ENCODE peak calls at places on chromosomes 4 and X, in four cellular contexts. K is neuronal stem cell, Y is hepatocyte, S is GM12878. H is an unnamed sample.

GRCh38 chr4:53706422-53707032 is 115.2 kb upstream of the LNX1 start:
- DNase-seq in K (peak; percentile 42), Y (peak; percentile 61), S (peak; percentile 45), H (peak; percentile 10)

GRCh38 chrX:150212672-150213480 is 150.2 kb upstream of the MAMLD1 start:
- DNase-seq in S (no peak), Y (peak; percentile 18), K (no peak), H (no peak)

GRCh38 chr4:40630335-40631021 is 814 bp upstream of the RBM47 start:
- DNase-seq in K (no peak), Y (peak; percentile 69), S (peak; percentile 68), H (no peak)

GRCh38 chr4:147640331-147640730 is 23.1 kb downstream of the TMEM184C start:
- DNase-seq in Y (no peak), S (no peak), K (no peak), H (no peak)

GRCh38 chrX:2647627-2648026 is 43.5 kb upstream of the CD99 start:
- DNase-seq in K (no peak), S (no peak), Y (no peak), H (no peak)

GRCh38 chr4:12966741-12967140 is 517.4 kb downstream of the RAB28 start:
- DNase-seq in Y (no peak), K (no peak), S (no peak), H (no peak)

GRCh38 chr4:173529505-173530325 is at the start of gene HAND2:
- DNase-seq in Y (peak; percentile 86), K (peak; percentile 59), S (no peak), H (peak; percentile 98)

GRCh38 chrX:108332281-108332680 is 105.9 kb downstream of the COL4A6 start:
- DNase-seq in Y (no peak), S (peak; percentile 4), K (no peak), H (no peak)

GRCh38 chr4:87947381-87948160 is 27.9 kb upstream of the SPP1 start:
- DNase-seq in S (no peak), Y (no peak), K (no peak), H (no peak)

GRCh38 chrX:40083979-40084359 is 13.8 kb downstream of the BCOR start:
- DNase-seq in K (no peak), S (no peak), Y (no peak), H (no peak)
- H3K4me2 ChIP-seq in K (peak overlapping the region; percentile 69), S (peak overlapping the region; percentile 27), Y (peak overlapping the region; percentile 98), H (peak overlapping the region; percentile 71)

GRCh38 chr4:6742507-6742906 is 26.5 kb downstream of the BLOC1S4 start:
- DNase-seq in K (no peak), Y (no peak), S (no peak), H (no peak)
- H3K4me2 ChIP-seq in K (no peak overlapping the region), Y (no peak overlapping the region), S (peak overlapping the region; percentile 44), H (no peak overlapping the region)

DNA sequence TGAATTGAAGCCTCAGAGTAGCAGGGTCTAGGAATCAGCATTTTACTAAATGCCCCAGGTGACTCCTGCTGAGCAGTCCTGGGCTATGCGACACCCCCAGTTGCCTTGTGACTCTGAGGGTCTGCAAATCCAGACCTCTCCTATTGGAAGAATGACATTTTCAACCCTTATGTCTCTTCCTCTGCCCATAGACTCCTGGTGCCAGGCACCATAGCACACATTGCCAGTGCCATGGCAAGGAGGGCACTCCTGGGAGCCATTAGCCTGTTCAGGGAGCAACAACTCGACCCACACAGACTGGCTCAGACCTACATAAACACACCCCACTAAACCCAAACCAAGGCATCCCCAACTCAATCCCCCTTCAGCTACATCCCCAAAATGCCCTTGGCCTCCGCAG is 3.7 kb upstream of the JAKMIP1 start:
- DNase-seq in Y (no peak), S (no peak), K (no peak), H (no peak)
- H3K4me2 ChIP-seq in Y (no peak overlapping the region), S (no peak overlapping the region), K (no peak overlapping the region), H (no peak overlapping the region)

DNA sequence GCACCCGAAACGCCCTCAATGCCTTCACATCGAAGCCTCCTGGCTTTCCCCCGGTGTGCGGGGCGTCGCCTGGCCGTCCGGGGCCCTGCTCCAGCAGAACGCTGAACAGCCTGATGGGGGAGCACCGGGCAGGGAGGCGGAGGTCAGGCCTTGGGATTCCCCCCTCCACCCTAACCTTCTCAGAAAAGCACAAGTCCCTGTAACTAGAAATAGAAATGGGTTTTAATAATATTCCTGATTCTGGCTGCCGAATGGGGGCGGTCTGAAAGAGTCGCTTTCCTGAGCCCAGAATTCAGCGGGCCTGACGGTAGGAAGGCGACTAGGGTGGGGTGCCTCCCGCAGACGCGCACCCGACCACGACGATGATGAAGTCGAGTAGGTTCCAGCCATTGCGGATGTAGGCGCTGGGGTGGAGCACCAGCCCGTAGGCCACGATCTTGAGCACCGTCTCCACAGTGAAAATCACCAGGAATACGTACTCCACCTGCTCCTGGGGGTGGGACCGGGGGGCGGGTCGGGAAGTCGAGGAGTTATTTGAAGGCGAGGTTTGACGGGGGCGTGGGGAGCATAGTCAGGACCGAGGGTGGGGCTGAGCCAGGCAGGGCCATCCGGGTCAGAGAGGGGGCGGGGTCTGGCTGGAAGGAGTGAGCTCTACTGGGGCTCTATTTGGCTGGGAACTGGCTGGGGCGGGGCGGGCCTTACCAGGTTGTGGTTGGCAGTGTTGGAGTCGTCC is 2.5 kb downstream of the CACNA1F start:
- DNase-seq in K (peak; percentile 26), Y (peak; percentile 55), S (no peak), H (peak; percentile 87)
- H3K4me2 ChIP-seq in K (peak overlapping the region; percentile 62), Y (peak overlapping the region; percentile 74), S (peak overlapping the region; percentile 79), H (peak overlapping the region; percentile 58)

GRCh38 chrX:17376381-17377046 is 1.5 kb downstream of the NHS start:
- DNase-seq in K (peak; percentile 2), Y (peak; percentile 34), S (no peak), H (peak; percentile 77)
- H3K4me2 ChIP-seq in K (peak overlapping the region; percentile 73), Y (peak overlapping the region; percentile 89), S (no peak overlapping the region), H (peak overlapping the region; percentile 77)

GRCh38 chr4:93433840-93434239 is 394.7 kb upstream of the ATOH1 start:
- DNase-seq in K (no peak), Y (no peak), S (no peak), H (no peak)

GRCh38 chr4:93436000-93436626 is 392.4 kb upstream of the ATOH1 start:
- DNase-seq in K (no peak), Y (no peak), S (no peak), H (no peak)
- H3K4me2 ChIP-seq in K (no peak overlapping the region), Y (no peak overlapping the region), S (no peak overlapping the region), H (no peak overlapping the region)

DNA sequence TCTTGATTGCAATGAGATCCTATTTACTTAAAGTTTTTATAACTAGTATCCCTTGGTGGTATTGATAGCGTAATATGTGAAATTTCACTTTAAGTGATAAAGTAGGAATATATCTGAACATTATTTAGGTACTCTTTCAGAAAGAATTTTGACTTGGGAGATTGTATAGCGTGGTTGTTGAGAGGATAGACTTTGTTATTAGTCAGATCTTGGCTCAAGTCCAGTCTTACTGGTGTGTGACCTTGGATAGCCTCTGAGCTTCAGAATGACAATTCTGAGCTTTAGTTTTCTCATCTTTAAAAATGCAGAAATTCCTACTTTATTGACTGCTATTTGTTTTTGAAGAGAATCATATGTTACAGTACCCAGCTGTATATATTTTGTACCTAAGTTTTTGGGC is 32.6 kb downstream of the DCK start:
- DNase-seq in Y (peak; percentile 47), S (no peak), K (no peak), H (peak; percentile 89)
- H3K4me2 ChIP-seq in Y (no peak overlapping the region), S (no peak overlapping the region), K (no peak overlapping the region), H (peak overlapping the region; percentile 28)

H was measured in osteoblast.